ENCODE peak calls at places on chromosomes 5 and 9, in four cellular contexts. T, Y, M and X are unnamed samples.

GRCh38 chr5:139671096-139671841 is 23.1 kb downstream of the CXXC5 start:
- DNase-seq in T (no peak), Y (no peak), M (no peak), X (no peak)

GRCh38 chr9:115144706-115145105 is 26.7 kb upstream of the TNC start:
- DNase-seq in T (no peak), Y (peak; percentile 36), M (no peak), X (no peak)

GRCh38 chr5:170747851-170748250 is 35.7 kb upstream of the GABRP start:
- DNase-seq in T (no peak), Y (peak; percentile 77), M (no peak), X (peak; percentile 74)

GRCh38 chr9:81191222-81191621 is 498.1 kb downstream of the TLE1 start:
- DNase-seq in T (peak; percentile 13), Y (no peak), M (no peak), X (no peak)

GRCh38 chr9:78786794-78787193 is 489.9 kb downstream of the PSAT1 start:
- DNase-seq in T (peak; percentile 76), Y (no peak), M (no peak), X (no peak)

GRCh38 chr9:928363-929042 is 48.0 kb upstream of the DMRT3 start:
- DNase-seq in T (no peak), Y (peak; percentile 84), M (no peak), X (peak; percentile 63)

GRCh38 chr9:33081128-33081851 is 4.8 kb upstream of the SMU1 start:
- DNase-seq in T (peak; percentile 88), Y (peak; percentile 94), M (peak; percentile 78), X (peak; percentile 76)

GRCh38 chr5:74934949-74935751 is 69.0 kb upstream of the FAM169A start:
- DNase-seq in T (peak; percentile 50), Y (peak; percentile 78), M (no peak), X (no peak)

DNA sequence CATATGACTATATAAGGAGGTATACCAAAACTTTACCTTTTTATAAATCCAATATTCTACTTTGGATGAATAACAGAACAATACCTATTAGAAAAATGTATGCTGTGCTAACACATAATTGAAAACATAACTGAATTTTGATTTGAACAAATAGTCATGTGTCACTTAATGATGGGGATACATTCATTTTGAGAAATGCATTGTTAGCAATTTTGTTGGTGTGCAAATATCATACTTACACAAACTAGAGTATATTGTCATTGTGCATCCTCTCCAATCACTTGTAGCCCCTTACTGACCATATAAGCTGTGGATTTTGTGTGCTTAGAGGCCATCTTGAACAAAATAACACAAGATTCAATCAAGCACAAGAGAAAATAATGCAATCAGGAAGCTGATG is 72.3 kb upstream of the SLCO4C1 start:
- DNase-seq in T (no peak), Y (no peak), M (no peak), X (no peak)
- H2AK5ac ChIP-seq in T (no peak overlapping the region), Y (no peak overlapping the region), M (no peak overlapping the region), X (no peak overlapping the region)

DNA sequence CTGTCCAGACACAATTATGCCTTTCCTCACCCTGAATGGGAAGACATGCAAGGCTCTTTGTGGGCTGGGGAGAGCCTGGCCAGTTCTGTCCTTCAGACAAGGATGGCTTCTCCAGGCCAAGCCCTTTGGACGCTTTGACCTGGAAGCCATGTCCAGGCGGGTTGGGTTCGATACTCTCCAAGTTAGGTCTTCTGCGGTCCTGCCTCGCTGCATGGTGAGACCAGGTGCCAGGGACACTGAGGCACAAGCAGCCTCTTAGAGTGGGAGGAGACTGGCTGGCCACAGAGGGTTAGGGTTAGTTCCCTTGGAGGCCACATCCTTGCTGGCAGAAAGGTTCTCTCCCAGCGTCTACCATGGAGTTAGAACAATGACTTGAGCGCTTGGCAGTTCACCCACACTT is 67.6 kb downstream of the SHB start:
- DNase-seq in T (no peak), Y (no peak), M (no peak), X (no peak)
- H2AK5ac ChIP-seq in T (peak overlapping the region; percentile 3), Y (no peak overlapping the region), M (no peak overlapping the region), X (no peak overlapping the region)

GRCh38 chr9:127850286-127850830 is 4.1 kb downstream of the ENG start:
- DNase-seq in T (no peak), Y (no peak), M (no peak), X (no peak)
- H2AK5ac ChIP-seq in T (no peak overlapping the region), Y (no peak overlapping the region), M (peak overlapping the region; percentile 39), X (no peak overlapping the region)

GRCh38 chr9:94984891-94985476 is 258.5 kb downstream of the AOPEP start:
- DNase-seq in T (no peak), Y (no peak), M (no peak), X (no peak)
- H2AK5ac ChIP-seq in T (no peak overlapping the region), Y (no peak overlapping the region), M (no peak overlapping the region), X (no peak overlapping the region)

GRCh38 chr5:142435410-142436115 is 110.7 kb upstream of the SPRY4 start:
- DNase-seq in T (no peak), Y (no peak), M (no peak), X (no peak)

GRCh38 chr5:142432961-142433360 is 108.1 kb upstream of the SPRY4 start:
- DNase-seq in T (no peak), Y (peak; percentile 84), M (no peak), X (no peak)

GRCh38 chr5:142434322-142434612 is 109.4 kb upstream of the SPRY4 start:
- DNase-seq in T (no peak), Y (no peak), M (no peak), X (no peak)

GRCh38 chr5:142432369-142432863 is 107.6 kb upstream of the SPRY4 start:
- DNase-seq in T (no peak), Y (no peak), M (no peak), X (no peak)

DNA sequence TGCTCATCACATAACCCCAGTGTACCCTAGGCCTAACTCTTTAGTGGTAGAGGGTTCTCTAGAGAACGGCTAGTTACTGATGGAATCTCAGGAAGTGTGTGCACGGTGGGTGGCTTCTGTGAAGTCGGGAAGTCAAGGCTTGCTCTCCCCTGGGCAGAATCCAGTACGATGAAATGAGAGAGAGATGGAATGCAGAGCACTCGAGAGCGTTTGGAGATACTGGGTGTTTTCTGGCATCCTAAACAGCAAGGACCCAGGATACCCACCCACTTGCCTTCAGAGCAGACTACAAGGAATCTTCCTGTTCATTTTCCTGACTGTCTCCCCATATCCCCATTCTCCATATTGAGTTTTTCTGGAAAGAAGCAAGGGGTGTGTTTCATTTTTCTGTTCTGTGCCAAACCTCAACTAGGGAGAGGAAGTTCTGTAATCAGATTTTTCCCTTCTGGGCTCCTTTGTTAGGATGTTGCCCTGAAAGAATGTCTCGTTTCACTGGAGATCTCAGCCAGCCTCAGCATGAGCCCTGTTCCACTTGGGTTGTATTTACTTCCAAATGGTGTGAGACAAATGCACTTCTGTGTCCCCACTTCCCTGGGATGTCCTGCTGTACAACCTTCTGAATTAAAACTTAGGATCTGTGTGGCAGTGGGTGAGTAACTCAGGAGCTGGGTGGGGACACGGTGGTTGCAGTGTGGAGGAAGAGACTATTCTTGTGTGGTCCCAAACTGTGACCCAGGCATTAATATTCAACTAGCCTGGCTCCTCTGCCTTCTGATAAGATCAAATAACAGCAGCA is 108.9 kb upstream of the SPRY4 start:
- DNase-seq in T (peak; percentile 47), Y (peak; percentile 48), M (no peak), X (no peak)
- H2AK5ac ChIP-seq in T (peak overlapping the region; percentile 71), Y (peak overlapping the region; percentile 54), M (no peak overlapping the region), X (no peak overlapping the region)